ENCODE peak calls at places on chromosome X, in four cellular contexts. O is NCI-H1092, F is GM06990, C is ACHN. L is an unnamed sample.
A peak's percentile ranks its signal among the peaks of the same experiment; 100 is the strongest.

GRCh38 chrX:13007519-13008188 is 32.7 kb downstream of the TMSB4X start:
- DNase-seq in O (no peak), F (no peak), C (no peak), L (no peak)

GRCh38 chrX:38435130-38435529 is 82.7 kb downstream of the OTC start:
- DNase-seq in O (no peak), F (no peak), C (no peak), L (no peak)

GRCh38 chrX:132965461-132965860 is 7.0 kb upstream of the HS6ST2 start:
- DNase-seq in O (no peak), F (no peak), C (no peak), L (no peak)

GRCh38 chrX:52574416-52575275 is 57.8 kb upstream of the XAGE1B start:
- DNase-seq in O (peak; percentile 17), F (no peak), C (peak; percentile 43), L (peak; percentile 18)

GRCh38 chrX:141669689-141670088 is 28.9 kb downstream of the SPANXD start:
- DNase-seq in O (no peak), F (no peak), C (no peak), L (no peak)

GRCh38 chrX:16839852-16840460 is 30.2 kb downstream of the RBBP7 start:
- DNase-seq in O (no peak), F (no peak), C (peak; percentile 17), L (no peak)

GRCh38 chrX:64977830-64978229 is 1.6 kb upstream of the ZC4H2 start:
- DNase-seq in O (no peak), F (no peak), C (peak; percentile 37), L (no peak)

GRCh38 chrX:1593286-1594271 is 2.2 kb downstream of the AKAP17A start:
- DNase-seq in O (no peak), F (no peak), C (no peak), L (no peak)

GRCh38 chrX:41695464-41695863 is 6.7 kb downstream of the GPR34 start:
- DNase-seq in O (no peak), F (no peak), C (no peak), L (no peak)

GRCh38 chrX:65883556-65883955 is 156.3 kb downstream of the VSIG4 start:
- DNase-seq in O (no peak), F (no peak), C (no peak), L (no peak)

GRCh38 chrX:46637937-46638336 is 64.4 kb downstream of the CHST7 start:
- DNase-seq in O (no peak), F (peak; percentile 65), C (no peak), L (no peak)

GRCh38 chrX:20112022-20112421 is 4.7 kb downstream of the MAP7D2 start:
- DNase-seq in O (no peak), F (no peak), C (no peak), L (no peak)

GRCh38 chrX:51376672-51377071 is 44.0 kb downstream of the NUDT10 start:
- DNase-seq in O (no peak), F (no peak), C (no peak), L (no peak)

GRCh38 chrX:20361890-20362262 is 95.2 kb upstream of the RPS6KA3 start:
- DNase-seq in O (peak; percentile 10), F (no peak), C (no peak), L (peak; percentile 19)

GRCh38 chrX:55160685-55161552 is 59.2 kb upstream of the PAGE5 start:
- DNase-seq in O (peak; percentile 93), F (peak; percentile 89), C (peak; percentile 78), L (peak; percentile 69)

GRCh38 chrX:103831803-103832544 is at the start of gene RAB9B:
- DNase-seq in O (peak; percentile 70), F (peak; percentile 50), C (peak; percentile 46), L (no peak)

GRCh38 chrX:42149786-42150185 is 226.4 kb upstream of the CASK start:
- DNase-seq in O (no peak), F (no peak), C (no peak), L (no peak)

GRCh38 chrX:139875831-139876230 is 57.0 kb downstream of the ATP11C start:
- DNase-seq in O (no peak), F (no peak), C (no peak), L (no peak)

GRCh38 chrX:31392541-31392940 is 320.7 kb upstream of the FTHL17 start:
- DNase-seq in O (no peak), F (no peak), C (no peak), L (no peak)

GRCh38 chrX:151543706-151544105 is 19.8 kb upstream of the PASD1 start:
- DNase-seq in O (no peak), F (no peak), C (peak; percentile 2), L (no peak)

GRCh38 chrX:73867144-73867543 is 304.1 kb downstream of the CHIC1 start:
- DNase-seq in O (no peak), F (no peak), C (no peak), L (no peak)

GRCh38 chrX:153861733-153862300 is 24.2 kb downstream of the L1CAM start:
- DNase-seq in O (no peak), F (no peak), C (no peak), L (no peak)

GRCh38 chrX:84219551-84219950 is 31.6 kb upstream of the RPS6KA6 start:
- DNase-seq in O (no peak), F (no peak), C (no peak), L (peak; percentile 7)

GRCh38 chrX:11759172-11759460 is 1.1 kb downstream of the MSL3 start:
- DNase-seq in O (no peak), F (no peak), C (no peak), L (no peak)

GRCh38 chrX:77628294-77629025 is 157.6 kb downstream of the ATRX start:
- DNase-seq in O (no peak), F (no peak), C (peak; percentile 0), L (no peak)

GRCh38 chrX:48090123-48090522 is 18.7 kb upstream of the ZNF630 start:
- DNase-seq in O (no peak), F (no peak), C (no peak), L (no peak)

GRCh38 chrX:70289168-70289792 is 447 bp downstream of the PDZD11 start:
- DNase-seq in O (no peak), F (no peak), C (no peak), L (no peak)

GRCh38 chrX:9378980-9379696 is 85.7 kb upstream of the TBL1X start:
- DNase-seq in O (no peak), F (no peak), C (no peak), L (no peak)

GRCh38 chrX:134184936-134185335 is 52.0 kb upstream of the CCDC160 start:
- DNase-seq in O (no peak), F (no peak), C (no peak), L (no peak)

GRCh38 chrX:24282381-24283121 is 31.3 kb downstream of the SUPT20HL2 start:
- DNase-seq in O (no peak), F (no peak), C (no peak), L (peak; percentile 43)

GRCh38 chrX:115233497-115234219 is at the start of gene LRCH2:
- DNase-seq in O (peak; percentile 62), F (no peak), C (no peak), L (no peak)

GRCh38 chrX:18643243-18643642 is 28.7 kb downstream of the RS1 start:
- DNase-seq in O (no peak), F (no peak), C (no peak), L (no peak)

GRCh38 chrX:84221181-84221580 is 33.2 kb upstream of the RPS6KA6 start:
- DNase-seq in O (no peak), F (no peak), C (no peak), L (no peak)

GRCh38 chrX:41734530-41734929 is 10.5 kb downstream of the GPR82 start:
- DNase-seq in O (no peak), F (no peak), C (peak; percentile 2), L (no peak)

GRCh38 chrX:153924149-153924861 is 1.8 kb downstream of the ARHGAP4 start:
- DNase-seq in O (peak; percentile 61), F (peak; percentile 33), C (peak; percentile 26), L (no peak)

GRCh38 chrX:154761977-154762528 is 611 bp upstream of the DKC1 start:
- DNase-seq in O (peak; percentile 61), F (no peak), C (no peak), L (no peak)

GRCh38 chrX:110204986-110205385 is 112.9 kb downstream of the AMMECR1 start:
- DNase-seq in O (no peak), F (no peak), C (no peak), L (no peak)

L was measured in kidney epithelial cell.